ENCODE peak calls at places on chromosomes 1 and 21, in five cellular contexts. M, Z, O, A and Y are unnamed samples.

GRCh38 chr1:161439280-161440232 is 65.7 kb upstream of the FCGR2A start:
- DNase-seq in M (no peak), Z (peak), O (peak), A (no peak), Y (peak)

GRCh38 chr1:76607712-76608111 is 259.6 kb upstream of the ST6GALNAC5 start:
- DNase-seq in M (no peak), Z (no peak), O (no peak), A (no peak), Y (peak)

GRCh38 chr1:97350662-97351061 is 570.2 kb downstream of the DPYD start:
- DNase-seq in M (no peak), Z (no peak), O (no peak), A (no peak), Y (no peak)

GRCh38 chr1:180160362-180160761 is 5.7 kb downstream of the QSOX1 start:
- DNase-seq in M (no peak), Z (no peak), O (no peak), A (no peak), Y (no peak)

GRCh38 chr1:153928776-153929432 is 6.1 kb upstream of the GATAD2B start:
- DNase-seq in M (no peak), Z (no peak), O (no peak), A (no peak), Y (no peak)

GRCh38 chr21:45208627-45208951 is 79.1 kb downstream of the POFUT2 start:
- DNase-seq in M (no peak), Z (no peak), O (no peak), A (no peak), Y (no peak)

GRCh38 chr1:97668945-97669344 is 251.9 kb downstream of the DPYD start:
- DNase-seq in M (peak), Z (no peak), O (no peak), A (no peak), Y (no peak)

GRCh38 chr1:109873278-109874175 is 37.1 kb upstream of the CSF1 start:
- DNase-seq in M (no peak), Z (no peak), O (no peak), A (no peak), Y (no peak)

GRCh38 chr1:39609618-39610331 is 29.7 kb downstream of the HEYL start:
- DNase-seq in M (peak), Z (peak), O (peak), A (peak), Y (peak)

GRCh38 chr1:215631489-215631888 is 64.4 kb downstream of the KCTD3 start:
- DNase-seq in M (no peak), Z (peak), O (no peak), A (no peak), Y (no peak)

GRCh38 chr1:116115476-116115875 is 4.3 kb downstream of the MAB21L3 start:
- DNase-seq in M (no peak), Z (no peak), O (no peak), A (no peak), Y (no peak)

GRCh38 chr1:156706647-156707008 is 1.2 kb upstream of the CRABP2 start:
- DNase-seq in M (no peak), Z (no peak), O (peak), A (peak), Y (peak)

GRCh38 chr21:38244885-38245869 is 11.6 kb upstream of the KCNJ15 start:
- DNase-seq in M (no peak), Z (no peak), O (no peak), A (no peak), Y (no peak)

GRCh38 chr1:217088521-217089221 is 365.4 kb upstream of the ESRRG start:
- DNase-seq in M (no peak), Z (no peak), O (no peak), A (no peak), Y (no peak)

DNA sequence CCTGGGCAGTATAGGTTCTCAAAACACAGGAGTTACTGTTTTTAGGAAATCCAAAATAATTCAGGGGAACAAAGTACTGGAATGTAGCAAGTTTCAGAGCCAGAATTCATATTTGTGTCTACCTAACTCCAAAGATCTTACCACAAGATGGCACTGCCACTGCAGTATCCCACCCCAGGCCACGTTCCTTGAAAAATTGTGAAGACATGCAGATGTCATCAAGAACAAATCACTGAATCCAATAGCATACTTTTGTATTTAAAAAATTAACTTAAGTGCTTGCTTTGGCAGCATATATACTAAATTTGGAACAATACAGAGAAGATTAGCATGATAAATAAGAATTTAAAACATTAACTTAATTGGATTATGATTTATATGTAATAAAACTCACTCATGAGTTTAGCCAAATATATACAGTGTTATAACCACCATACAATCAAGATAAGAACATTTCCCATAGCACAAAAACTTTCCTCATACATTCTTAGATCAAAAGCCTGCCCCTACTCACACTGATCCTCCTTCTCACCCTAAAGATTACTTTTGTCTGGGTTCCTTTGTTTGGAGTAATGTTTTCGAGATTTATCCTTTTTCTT is 209.9 kb downstream of the FAF1 start:
- DNase-seq in M (peak), Z (no peak), O (no peak), A (no peak), Y (no peak)
- TF ChIP-seq CTCF in M (peak), Z (no peak), O (no peak), A (peak), Y (no peak)

DNA sequence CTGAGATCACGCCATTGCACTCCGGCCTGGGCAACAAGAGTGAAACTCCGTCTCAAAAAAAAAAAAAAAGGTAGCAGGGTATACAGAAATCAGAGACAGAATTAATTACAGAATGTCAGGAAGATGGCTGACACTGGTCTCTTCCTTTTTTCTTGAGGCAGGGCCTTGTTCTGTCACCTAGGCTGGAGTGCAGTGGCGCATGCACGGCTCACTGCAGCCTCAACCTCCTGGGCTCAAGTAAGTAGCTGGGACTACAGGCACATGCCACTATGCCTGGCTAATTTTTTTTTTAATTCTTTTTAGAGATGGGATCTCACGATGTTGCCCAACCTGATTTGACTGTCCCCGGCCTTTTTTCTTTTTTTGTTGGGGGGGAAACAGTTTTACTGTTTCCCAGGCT is 16.4 kb downstream of the RNU5D-1 start:
- DNase-seq in M (no peak), Z (no peak), O (no peak), A (no peak), Y (no peak)
- H3K27ac ChIP-seq in M (no peak), Z (no peak), O (no peak), A (no peak), Y (no peak)

GRCh38 chr1:63668298-63668697 is 75.1 kb downstream of the PGM1 start:
- DNase-seq in M (no peak), Z (no peak), O (no peak), A (no peak), Y (no peak)

GRCh38 chr1:63671514-63671913 is 78.3 kb downstream of the PGM1 start:
- DNase-seq in M (no peak), Z (no peak), O (no peak), A (no peak), Y (no peak)

GRCh38 chr1:63665824-63666223 is 72.6 kb downstream of the PGM1 start:
- DNase-seq in M (no peak), Z (no peak), O (no peak), A (no peak), Y (no peak)

GRCh38 chr1:63670164-63670563 is 77.0 kb downstream of the PGM1 start:
- DNase-seq in M (no peak), Z (no peak), O (no peak), A (no peak), Y (no peak)

GRCh38 chr1:63669151-63669961 is 76.1 kb downstream of the PGM1 start:
- DNase-seq in M (no peak), Z (no peak), O (no peak), A (no peak), Y (no peak)
- TF ChIP-seq POLR2A in M (no peak), Z (no peak), O (no peak), A (no peak), Y (no peak)

GRCh38 chr1:90434460-90434859 is 282.6 kb downstream of the BARHL2 start:
- DNase-seq in M (peak), Z (no peak), O (no peak), A (no peak), Y (no peak)
- TF ChIP-seq CTCF in M (no peak), Z (no peak), O (no peak), A (no peak), Y (no peak)

GRCh38 chr1:27705545-27705944 is 20.2 kb upstream of the FAM76A start:
- DNase-seq in M (no peak), Z (no peak), O (no peak), A (no peak), Y (no peak)
- H3K27ac ChIP-seq in M (no peak), Z (no peak), O (no peak), A (no peak), Y (no peak)

GRCh38 chr1:61271412-61271789 is 189.0 kb downstream of the NFIA start:
- DNase-seq in M (no peak), Z (no peak), O (no peak), A (no peak), Y (no peak)

GRCh38 chr1:61270761-61271411 is 188.5 kb downstream of the NFIA start:
- DNase-seq in M (no peak), Z (no peak), O (no peak), A (no peak), Y (no peak)

GRCh38 chr1:61274979-61275378 is 192.6 kb downstream of the NFIA start:
- DNase-seq in M (no peak), Z (no peak), O (no peak), A (no peak), Y (no peak)

GRCh38 chr1:61273861-61274260 is 191.5 kb downstream of the NFIA start:
- DNase-seq in M (no peak), Z (no peak), O (no peak), A (no peak), Y (no peak)

GRCh38 chr1:61273167-61273705 is 190.9 kb downstream of the NFIA start:
- DNase-seq in M (no peak), Z (no peak), O (no peak), A (no peak), Y (no peak)
- TF ChIP-seq POLR2A in M (no peak), Z (no peak), O (no peak), A (no peak), Y (no peak)

DNA sequence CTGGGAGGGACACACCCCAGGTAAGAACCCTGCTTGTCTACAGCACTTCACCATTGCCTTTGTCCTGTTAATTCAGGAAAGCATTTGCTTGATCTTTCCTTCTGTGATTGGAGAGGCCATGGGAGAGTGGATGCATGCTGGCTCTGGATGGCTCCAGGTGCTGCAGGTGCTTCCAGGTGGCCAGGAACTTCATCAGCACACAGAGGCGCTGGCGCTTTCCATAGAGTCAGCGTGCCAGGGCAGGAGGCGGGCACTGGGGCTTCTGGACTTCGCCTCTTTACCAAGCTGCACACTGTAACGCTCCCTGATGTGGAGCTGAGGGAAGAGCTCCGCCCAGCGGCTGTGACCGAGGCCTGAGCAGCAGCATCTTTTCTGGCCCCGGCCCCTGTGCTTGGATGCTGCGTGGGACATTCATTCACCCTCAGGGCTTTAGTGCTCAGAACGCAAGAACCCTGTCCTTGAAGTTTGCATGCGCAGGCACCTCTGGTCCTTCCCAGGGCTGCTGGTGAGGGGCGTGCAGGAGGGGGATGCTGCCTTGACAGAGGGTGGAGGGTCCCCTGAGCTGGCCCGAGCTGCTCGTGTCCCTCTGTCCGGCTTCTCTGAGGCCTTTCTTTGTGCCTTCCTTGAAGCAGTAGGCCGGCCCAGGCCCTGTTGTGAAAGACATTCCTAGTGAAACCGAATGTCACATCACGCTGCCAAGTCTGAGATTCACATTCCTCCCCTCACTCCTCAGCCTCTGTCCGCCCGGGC is 1.6 kb upstream of the MX2 start:
- DNase-seq in M (no peak), Z (no peak), O (peak), A (no peak), Y (peak)
- TF ChIP-seq CTCF in M (peak), Z (peak), O (no peak), A (no peak), Y (peak)

GRCh38 chr21:25721987-25722386 is 12.7 kb downstream of the ATP5PF start:
- DNase-seq in M (no peak), Z (no peak), O (no peak), A (no peak), Y (no peak)

GRCh38 chr21:25717491-25718139 is 17.1 kb downstream of the ATP5PF start:
- DNase-seq in M (no peak), Z (no peak), O (no peak), A (no peak), Y (no peak)

DNA sequence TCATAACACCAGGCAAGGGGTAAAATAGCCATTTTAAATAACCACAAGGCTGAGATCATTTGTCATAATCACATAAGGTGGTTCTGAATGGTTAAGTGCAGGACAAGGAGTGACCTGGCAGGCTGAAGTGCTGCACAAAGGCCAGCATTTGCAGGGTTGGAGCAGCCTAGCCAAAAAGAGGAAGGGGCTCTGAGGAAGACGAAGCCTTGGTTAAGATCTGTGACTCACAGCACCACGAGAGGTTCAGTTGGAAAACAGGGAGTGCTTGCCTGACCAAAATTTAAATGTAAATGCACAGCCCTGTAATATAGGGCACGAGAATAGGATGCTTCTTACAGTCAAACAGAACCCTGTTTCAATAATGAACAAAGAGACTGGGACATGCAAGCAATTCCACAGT is 12.1 kb downstream of the ATP5PF start:
- DNase-seq in M (no peak), Z (no peak), O (no peak), A (no peak), Y (no peak)
- H3K27ac ChIP-seq in M (no peak), Z (no peak), O (peak), A (no peak), Y (no peak)